ENCODE peak calls at places on chromosomes 2 and 18, in nine cellular contexts. Q is B cell, E is T1000, X is ACHN, F is vagina, K is aorta, D is sciatic nerve, I is H4, B is NCI-H1436. L is an unnamed sample.

GRCh38 chr18:75269140-75269676 is 58.6 kb downstream of the TSHZ1 start:
- DNase-seq in D (no peak), F (no peak), X (no peak), K (no peak), B (peak; percentile 48), I (no peak), E (no peak), Q (no peak), L (no peak)

GRCh38 chr2:14285812-14286211 is 346.7 kb upstream of the LRATD1 start:
- DNase-seq in X (no peak), E (no peak), B (no peak), F (no peak), D (no peak), K (no peak), I (no peak), Q (no peak), L (no peak)

GRCh38 chr2:222264791-222265320 is 33.9 kb downstream of the PAX3 start:
- DNase-seq in E (no peak), F (no peak), K (no peak), I (no peak), Q (no peak), B (no peak), X (no peak), D (no peak), L (no peak)

GRCh38 chr2:189221811-189222210 is 42.2 kb upstream of the COL5A2 start:
- DNase-seq in K (no peak), D (no peak), Q (no peak), E (no peak), F (no peak), B (no peak), I (no peak), X (no peak), L (no peak)

GRCh38 chr2:12070581-12070980 is 324.1 kb downstream of the LPIN1 start:
- DNase-seq in K (no peak), B (no peak), F (no peak), X (no peak), I (no peak), D (no peak), E (no peak), Q (no peak), L (no peak)

GRCh38 chr2:233711312-233712008 is 1.2 kb upstream of the UGT1A5 start:
- DNase-seq in K (peak; percentile 90), B (peak; percentile 67), Q (peak; percentile 78), I (peak; percentile 86), F (no peak), X (peak; percentile 87), D (peak; percentile 81), E (peak; percentile 52), L (peak; percentile 64)

GRCh38 chr2:189086710-189087109 is 92.9 kb downstream of the COL5A2 start:
- DNase-seq in Q (no peak), B (no peak), K (no peak), F (no peak), I (no peak), E (no peak), D (no peak), X (peak; percentile 39), L (no peak)

GRCh38 chr2:56589820-56590219 is 406.0 kb downstream of the CCDC85A start:
- DNase-seq in D (no peak), E (no peak), X (no peak), K (peak; percentile 55), I (no peak), F (no peak), B (no peak), Q (no peak), L (no peak)

GRCh38 chr2:154546341-154546740 is 152.2 kb upstream of the KCNJ3 start:
- DNase-seq in F (no peak), B (no peak), X (no peak), E (no peak), I (no peak), D (no peak), Q (no peak), K (no peak), L (no peak)

GRCh38 chr2:218218409-218219185 is 1.6 kb downstream of the ARPC2 start:
- DNase-seq in I (no peak), E (no peak), K (no peak), D (no peak), Q (peak; percentile 58), X (no peak), F (no peak), B (no peak), L (peak; percentile 56)

GRCh38 chr18:49597556-49597955 is 35.7 kb downstream of the LIPG start:
- DNase-seq in E (no peak), D (no peak), F (no peak), X (no peak), Q (no peak), B (no peak), K (no peak), I (peak; percentile 60), L (no peak)

GRCh38 chr18:12159446-12159845 is 65.8 kb downstream of the ANKRD62 start:
- DNase-seq in E (no peak), X (no peak), I (no peak), F (no peak), D (no peak), B (no peak), Q (no peak), K (no peak), L (no peak)

GRCh38 chr2:38187416-38188127 is 111.6 kb upstream of the CYP1B1 start:
- DNase-seq in Q (no peak), K (peak; percentile 86), D (peak; percentile 82), I (peak; percentile 13), B (no peak), X (no peak), E (no peak), F (no peak), L (no peak)

GRCh38 chr2:191486584-191487320 is 191.2 kb upstream of the NABP1 start:
- DNase-seq in E (peak; percentile 72), K (no peak), B (no peak), X (peak; percentile 97), I (peak; percentile 96), F (no peak), Q (no peak), D (no peak), L (no peak)

GRCh38 chr2:15783489-15783888 is 156.9 kb upstream of the MYCN start:
- DNase-seq in F (no peak), X (no peak), K (peak; percentile 38), D (no peak), Q (no peak), E (no peak), I (no peak), B (no peak), L (no peak)

L was measured in GM13976.